ENCODE peak calls at places on chromosome 3, in five cellular contexts. S is NCI-H2029, I is lower lobe of right lung, Q is Right ventricle myocardium superior, J is cardiac fibroblast. U is an unnamed sample.

GRCh38 chr3:178325330-178325729 is 210.9 kb upstream of the KCNMB2 start:
- DNase-seq in Q (no peak), J (peak; percentile 76), S (peak; percentile 5), I (no peak), U (no peak)

GRCh38 chr3:9852528-9852927 is 8.7 kb upstream of the RPUSD3 start:
- DNase-seq in J (no peak), I (no peak), S (no peak), Q (no peak), U (no peak)

GRCh38 chr3:135491478-135491877 is 474.1 kb upstream of the PPP2R3A start:
- DNase-seq in I (no peak), J (no peak), Q (no peak), S (no peak), U (no peak)

GRCh38 chr3:81440666-81441065 is 320.8 kb downstream of the GBE1 start:
- DNase-seq in J (no peak), Q (no peak), S (no peak), I (no peak), U (no peak)

GRCh38 chr3:36501568-36502075 is 121.3 kb downstream of the STAC start:
- DNase-seq in I (no peak), S (no peak), Q (no peak), J (no peak), U (no peak)

GRCh38 chr3:72230774-72231379 is 445.9 kb upstream of the PROK2 start:
- DNase-seq in I (no peak), S (no peak), J (peak; percentile 56), Q (no peak), U (no peak)

GRCh38 chr3:38966956-38967795 is 84.6 kb downstream of the SCN11A start:
- DNase-seq in I (no peak), Q (no peak), S (no peak), J (no peak), U (no peak)

GRCh38 chr3:43884581-43884980 is 193.8 kb downstream of the ABHD5 start:
- DNase-seq in S (no peak), I (no peak), Q (no peak), J (no peak), U (peak; percentile 34)

GRCh38 chr3:186963636-186964035 is 33.3 kb downstream of the ST6GAL1 start:
- DNase-seq in S (no peak), J (no peak), Q (no peak), I (no peak), U (no peak)

GRCh38 chr3:152219769-152220255 is 48.9 kb upstream of the MBNL1 start:
- DNase-seq in J (no peak), I (no peak), Q (no peak), S (no peak), U (no peak)

GRCh38 chr3:30145281-30145680 is 461.1 kb upstream of the TGFBR2 start:
- DNase-seq in Q (no peak), I (no peak), S (no peak), J (no peak), U (no peak)

GRCh38 chr3:15541371-15541770 is 19.9 kb upstream of the COLQ start:
- DNase-seq in S (no peak), I (no peak), J (no peak), Q (no peak), U (no peak)

GRCh38 chr3:141386611-141387110 is 18.4 kb downstream of the ZBTB38 start:
- DNase-seq in J (peak; percentile 58), Q (no peak), I (no peak), S (no peak), U (no peak)

GRCh38 chr3:136994772-136995516 is 37.2 kb downstream of the IL20RB start:
- DNase-seq in Q (peak; percentile 91), S (peak; percentile 65), J (peak; percentile 99), I (peak; percentile 83), U (peak; percentile 88)

GRCh38 chr3:4948395-4948794 is 30.8 kb upstream of the BHLHE40 start:
- DNase-seq in J (peak; percentile 14), Q (no peak), S (no peak), I (no peak), U (no peak)

GRCh38 chr3:136074546-136074945 is 109.0 kb downstream of the PPP2R3A start:
- DNase-seq in J (peak; percentile 34), S (no peak), Q (no peak), I (no peak), U (no peak)

GRCh38 chr3:53056442-53056841 is 10.6 kb upstream of the SFMBT1 start:
- DNase-seq in I (no peak), Q (no peak), S (no peak), J (no peak), U (no peak)

GRCh38 chr3:126135398-126136076 is 44.8 kb downstream of the ALDH1L1 start:
- DNase-seq in I (peak; percentile 38), S (no peak), Q (peak; percentile 32), J (no peak), U (peak; percentile 60)

GRCh38 chr3:127652246-127652995 is 20.3 kb upstream of the ABTB1 start:
- DNase-seq in S (peak; percentile 14), J (peak; percentile 67), Q (peak; percentile 61), I (peak; percentile 64), U (peak; percentile 66)

GRCh38 chr3:193825617-193826016 is 232.6 kb downstream of the OPA1 start:
- DNase-seq in J (no peak), S (no peak), I (no peak), Q (no peak), U (no peak)

GRCh38 chr3:51378075-51378474 is 7.0 kb upstream of the MANF start:
- DNase-seq in J (no peak), I (no peak), Q (no peak), S (no peak), U (no peak)

GRCh38 chr3:53633197-53633787 is 138.9 kb downstream of the CACNA1D start:
- DNase-seq in S (no peak), I (no peak), J (no peak), Q (no peak), U (no peak)

GRCh38 chr3:45987368-45988099 is 8.1 kb downstream of the FYCO1 start:
- DNase-seq in Q (peak; percentile 62), I (no peak), J (peak; percentile 67), S (peak; percentile 77), U (no peak)

GRCh38 chr3:8280161-8280560 is 221.5 kb upstream of the LMCD1 start:
- DNase-seq in J (no peak), Q (no peak), I (no peak), S (no peak), U (no peak)

GRCh38 chr3:111915905-111916304 is 56.8 kb downstream of the PHLDB2 start:
- DNase-seq in S (no peak), I (no peak), Q (no peak), J (peak; percentile 57), U (no peak)

GRCh38 chr3:11541321-11542303 is 102.1 kb downstream of the VGLL4 start:
- DNase-seq in I (no peak), J (no peak), S (no peak), Q (no peak), U (peak; percentile 44)

GRCh38 chr3:71857926-71858325 is 73.0 kb upstream of the PROK2 start:
- DNase-seq in Q (no peak), S (no peak), I (no peak), J (no peak), U (no peak)

GRCh38 chr3:70096376-70097055 is 97.0 kb downstream of the SAMMSON start:
- DNase-seq in J (no peak), S (no peak), Q (no peak), I (no peak), U (no peak)

GRCh38 chr3:33636125-33636855 is 81.8 kb downstream of the CLASP2 start:
- DNase-seq in Q (no peak), J (peak; percentile 86), I (no peak), S (peak; percentile 52), U (no peak)

GRCh38 chr3:58206406-58207011 is 4.3 kb downstream of the DNASE1L3 start:
- DNase-seq in J (peak; percentile 30), I (no peak), Q (no peak), S (no peak), U (no peak)

GRCh38 chr3:52827866-52828376 is 2.6 kb downstream of the ITIH4 start:
- DNase-seq in I (no peak), J (no peak), S (no peak), Q (no peak), U (no peak)

GRCh38 chr3:22106213-22106867 is 355.3 kb upstream of the ZNF385D start:
- DNase-seq in S (no peak), J (no peak), I (no peak), Q (no peak), U (no peak)

GRCh38 chr3:184229424-184230080 is at the start of gene VWA5B2:
- DNase-seq in S (peak; percentile 43), Q (peak; percentile 64), I (peak; percentile 66), J (peak; percentile 42), U (peak; percentile 81)

GRCh38 chr3:61813656-61814055 is 252.3 kb downstream of the PTPRG start:
- DNase-seq in I (no peak), J (peak; percentile 32), S (no peak), Q (no peak), U (no peak)

GRCh38 chr3:120879401-120879800 is 28.6 kb upstream of the STXBP5L start:
- DNase-seq in S (no peak), I (no peak), Q (no peak), J (no peak), U (no peak)

GRCh38 chr3:159711560-159712333 is 276.9 kb upstream of the IL12A start:
- DNase-seq in S (no peak), J (peak; percentile 96), Q (no peak), I (no peak), U (no peak)

U was measured in upper lobe of right lung.